ENCODE peak calls at places on chromosomes 16 and 17, in seven cellular contexts. One of them, this sample, is unnamed.

GRCh38 chr16:2194166-2194834 is 2.1 kb downstream of the CASKIN1 start:
- DNase-seq in AG04450: no peak
- DNase-seq in right lobe of liver: no peak
- DNase-seq in lower lobe of right lung: no peak
- DNase-seq in endodermal cell: no peak
- DNase-seq in neural progenitor cell: peak; percentile 51
- DNase-seq in CD8-positive, alpha-beta T cell: no peak
- DNase-seq in this sample: no peak

GRCh38 chr17:43536236-43537088 is 9.7 kb downstream of the ETV4 start:
- DNase-seq in AG04450: no peak
- DNase-seq in right lobe of liver: no peak
- DNase-seq in lower lobe of right lung: no peak
- DNase-seq in endodermal cell: no peak
- DNase-seq in neural progenitor cell: no peak
- DNase-seq in CD8-positive, alpha-beta T cell: no peak
- DNase-seq in this sample: no peak

GRCh38 chr17:33892677-33893076 is 362.4 kb upstream of the CCL2 start:
- DNase-seq in AG04450: no peak
- DNase-seq in right lobe of liver: no peak
- DNase-seq in lower lobe of right lung: no peak
- DNase-seq in endodermal cell: no peak
- DNase-seq in neural progenitor cell: peak; percentile 12
- DNase-seq in CD8-positive, alpha-beta T cell: no peak
- DNase-seq in this sample: no peak

GRCh38 chr17:16937431-16937830 is 34.5 kb downstream of the TNFRSF13B start:
- DNase-seq in AG04450: no peak
- DNase-seq in right lobe of liver: no peak
- DNase-seq in lower lobe of right lung: peak; percentile 42
- DNase-seq in endodermal cell: peak; percentile 42
- DNase-seq in neural progenitor cell: no peak
- DNase-seq in CD8-positive, alpha-beta T cell: no peak
- DNase-seq in this sample: no peak

GRCh38 chr16:58733248-58733670 is 857 bp downstream of the GOT2 start:
- DNase-seq in AG04450: no peak
- DNase-seq in right lobe of liver: peak; percentile 64
- DNase-seq in lower lobe of right lung: no peak
- DNase-seq in endodermal cell: no peak
- DNase-seq in neural progenitor cell: no peak
- DNase-seq in CD8-positive, alpha-beta T cell: no peak
- DNase-seq in this sample: no peak

GRCh38 chr17:79804856-79805696 is 8.2 kb upstream of the CBX8 start:
- DNase-seq in AG04450: no peak
- DNase-seq in right lobe of liver: no peak
- DNase-seq in lower lobe of right lung: no peak
- DNase-seq in endodermal cell: no peak
- DNase-seq in neural progenitor cell: no peak
- DNase-seq in CD8-positive, alpha-beta T cell: no peak
- DNase-seq in this sample: no peak

GRCh38 chr16:88738167-88739084 is 32.1 kb downstream of the CTU2 start:
- DNase-seq in AG04450: no peak
- DNase-seq in right lobe of liver: no peak
- DNase-seq in lower lobe of right lung: no peak
- DNase-seq in endodermal cell: no peak
- DNase-seq in neural progenitor cell: no peak
- DNase-seq in CD8-positive, alpha-beta T cell: no peak
- DNase-seq in this sample: no peak

GRCh38 chr17:57612202-57613071 is 132.7 kb downstream of the CCDC182 start:
- DNase-seq in AG04450: no peak
- DNase-seq in right lobe of liver: no peak
- DNase-seq in lower lobe of right lung: no peak
- DNase-seq in endodermal cell: peak; percentile 91
- DNase-seq in neural progenitor cell: peak; percentile 70
- DNase-seq in CD8-positive, alpha-beta T cell: no peak
- DNase-seq in this sample: peak; percentile 20

GRCh38 chr17:45857977-45858708 is 13.5 kb downstream of the SPPL2C start:
- DNase-seq in AG04450: no peak
- DNase-seq in right lobe of liver: no peak
- DNase-seq in lower lobe of right lung: no peak
- DNase-seq in endodermal cell: peak; percentile 94
- DNase-seq in neural progenitor cell: peak; percentile 86
- DNase-seq in CD8-positive, alpha-beta T cell: no peak
- DNase-seq in this sample: no peak

GRCh38 chr17:29109477-29110371 is 66.8 kb downstream of the PIPOX start:
- DNase-seq in AG04450: no peak
- DNase-seq in right lobe of liver: no peak
- DNase-seq in lower lobe of right lung: no peak
- DNase-seq in endodermal cell: no peak
- DNase-seq in neural progenitor cell: peak; percentile 30
- DNase-seq in CD8-positive, alpha-beta T cell: no peak
- DNase-seq in this sample: no peak

GRCh38 chr16:84475643-84476240 is 28.7 kb downstream of the MEAK7 start:
- DNase-seq in AG04450: no peak
- DNase-seq in right lobe of liver: peak; percentile 28
- DNase-seq in lower lobe of right lung: no peak
- DNase-seq in endodermal cell: no peak
- DNase-seq in neural progenitor cell: no peak
- DNase-seq in CD8-positive, alpha-beta T cell: no peak
- DNase-seq in this sample: no peak

GRCh38 chr16:56871172-56871593 is 6.2 kb downstream of the SLC12A3 start:
- DNase-seq in AG04450: no peak
- DNase-seq in right lobe of liver: no peak
- DNase-seq in lower lobe of right lung: no peak
- DNase-seq in endodermal cell: no peak
- DNase-seq in neural progenitor cell: no peak
- DNase-seq in CD8-positive, alpha-beta T cell: no peak
- DNase-seq in this sample: peak; percentile 65
- H3K27ac ChIP-seq in AG04450: no peak overlapping the region
- H3K27ac ChIP-seq in right lobe of liver: no peak overlapping the region
- H3K27ac ChIP-seq in lower lobe of right lung: no peak overlapping the region
- H3K27ac ChIP-seq in endodermal cell: no peak overlapping the region
- H3K27ac ChIP-seq in neural progenitor cell: no peak overlapping the region
- H3K27ac ChIP-seq in CD8-positive, alpha-beta T cell: no peak overlapping the region
- H3K27ac ChIP-seq in this sample: no peak overlapping the region

GRCh38 chr16:56269824-56270684 is 78.8 kb downstream of the GNAO1 start:
- DNase-seq in AG04450: peak; percentile 42
- DNase-seq in right lobe of liver: peak; percentile 91
- DNase-seq in lower lobe of right lung: no peak
- DNase-seq in endodermal cell: peak; percentile 82
- DNase-seq in neural progenitor cell: peak; percentile 20
- DNase-seq in CD8-positive, alpha-beta T cell: no peak
- DNase-seq in this sample: no peak

GRCh38 chr16:56266981-56267607 is 75.8 kb downstream of the GNAO1 start:
- DNase-seq in AG04450: no peak
- DNase-seq in right lobe of liver: no peak
- DNase-seq in lower lobe of right lung: no peak
- DNase-seq in endodermal cell: no peak
- DNase-seq in neural progenitor cell: no peak
- DNase-seq in CD8-positive, alpha-beta T cell: no peak
- DNase-seq in this sample: no peak

GRCh38 chr16:56269276-56269675 is 78.0 kb downstream of the GNAO1 start:
- DNase-seq in AG04450: no peak
- DNase-seq in right lobe of liver: no peak
- DNase-seq in lower lobe of right lung: no peak
- DNase-seq in endodermal cell: no peak
- DNase-seq in neural progenitor cell: no peak
- DNase-seq in CD8-positive, alpha-beta T cell: no peak
- DNase-seq in this sample: no peak

GRCh38 chr16:56267888-56268287 is 76.6 kb downstream of the GNAO1 start:
- DNase-seq in AG04450: no peak
- DNase-seq in right lobe of liver: no peak
- DNase-seq in lower lobe of right lung: no peak
- DNase-seq in endodermal cell: no peak
- DNase-seq in neural progenitor cell: no peak
- DNase-seq in CD8-positive, alpha-beta T cell: no peak
- DNase-seq in this sample: no peak

DNA sequence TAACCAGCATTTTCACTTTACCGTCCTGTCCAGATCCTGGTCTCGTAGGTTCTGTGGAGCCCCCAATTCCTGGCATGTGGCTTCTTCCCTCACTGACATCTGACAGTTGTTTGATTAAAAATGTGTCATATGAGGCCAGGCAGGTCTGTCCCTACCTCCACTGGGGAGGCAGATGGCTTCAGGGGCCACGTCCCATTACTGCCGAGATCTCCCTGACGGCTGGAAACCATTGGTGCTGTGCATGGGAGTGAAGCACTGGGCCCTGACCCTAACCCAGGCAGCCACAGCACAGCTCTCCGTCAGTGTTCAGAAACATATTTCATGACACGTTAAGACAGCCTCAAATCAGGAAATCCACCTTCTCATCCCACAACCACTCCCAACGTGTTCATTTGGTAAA is 77.5 kb downstream of the GNAO1 start:
- DNase-seq in AG04450: no peak
- DNase-seq in right lobe of liver: no peak
- DNase-seq in lower lobe of right lung: no peak
- DNase-seq in endodermal cell: no peak
- DNase-seq in neural progenitor cell: no peak
- DNase-seq in CD8-positive, alpha-beta T cell: no peak
- DNase-seq in this sample: no peak
- H3K4me3 ChIP-seq in AG04450: no peak overlapping the region
- H3K4me3 ChIP-seq in right lobe of liver: no peak overlapping the region
- H3K4me3 ChIP-seq in lower lobe of right lung: no peak overlapping the region
- H3K4me3 ChIP-seq in endodermal cell: no peak overlapping the region
- H3K4me3 ChIP-seq in neural progenitor cell: no peak overlapping the region
- H3K4me3 ChIP-seq in CD8-positive, alpha-beta T cell: no peak overlapping the region
- H3K4me3 ChIP-seq in this sample: no peak overlapping the region

GRCh38 chr17:76264755-76265623 is at the start of gene UBALD2:
- DNase-seq in AG04450: peak; percentile 100
- DNase-seq in right lobe of liver: peak; percentile 99
- DNase-seq in lower lobe of right lung: peak; percentile 99
- DNase-seq in endodermal cell: peak; percentile 100
- DNase-seq in neural progenitor cell: peak; percentile 98
- DNase-seq in CD8-positive, alpha-beta T cell: peak; percentile 98
- DNase-seq in this sample: peak; percentile 100

GRCh38 chr17:76264425-76264754 is 758 bp upstream of the UBALD2 start:
- DNase-seq in AG04450: no peak
- DNase-seq in right lobe of liver: no peak
- DNase-seq in lower lobe of right lung: no peak
- DNase-seq in endodermal cell: no peak
- DNase-seq in neural progenitor cell: no peak
- DNase-seq in CD8-positive, alpha-beta T cell: no peak
- DNase-seq in this sample: no peak

GRCh38 chr17:76266244-76266938 is 1.2 kb downstream of the UBALD2 start:
- DNase-seq in AG04450: no peak
- DNase-seq in right lobe of liver: no peak
- DNase-seq in lower lobe of right lung: no peak
- DNase-seq in endodermal cell: no peak
- DNase-seq in neural progenitor cell: no peak
- DNase-seq in CD8-positive, alpha-beta T cell: no peak
- DNase-seq in this sample: no peak

GRCh38 chr17:76267051-76267576 is 2.0 kb downstream of the UBALD2 start:
- DNase-seq in AG04450: no peak
- DNase-seq in right lobe of liver: no peak
- DNase-seq in lower lobe of right lung: no peak
- DNase-seq in endodermal cell: no peak
- DNase-seq in neural progenitor cell: no peak
- DNase-seq in CD8-positive, alpha-beta T cell: no peak
- DNase-seq in this sample: no peak

DNA sequence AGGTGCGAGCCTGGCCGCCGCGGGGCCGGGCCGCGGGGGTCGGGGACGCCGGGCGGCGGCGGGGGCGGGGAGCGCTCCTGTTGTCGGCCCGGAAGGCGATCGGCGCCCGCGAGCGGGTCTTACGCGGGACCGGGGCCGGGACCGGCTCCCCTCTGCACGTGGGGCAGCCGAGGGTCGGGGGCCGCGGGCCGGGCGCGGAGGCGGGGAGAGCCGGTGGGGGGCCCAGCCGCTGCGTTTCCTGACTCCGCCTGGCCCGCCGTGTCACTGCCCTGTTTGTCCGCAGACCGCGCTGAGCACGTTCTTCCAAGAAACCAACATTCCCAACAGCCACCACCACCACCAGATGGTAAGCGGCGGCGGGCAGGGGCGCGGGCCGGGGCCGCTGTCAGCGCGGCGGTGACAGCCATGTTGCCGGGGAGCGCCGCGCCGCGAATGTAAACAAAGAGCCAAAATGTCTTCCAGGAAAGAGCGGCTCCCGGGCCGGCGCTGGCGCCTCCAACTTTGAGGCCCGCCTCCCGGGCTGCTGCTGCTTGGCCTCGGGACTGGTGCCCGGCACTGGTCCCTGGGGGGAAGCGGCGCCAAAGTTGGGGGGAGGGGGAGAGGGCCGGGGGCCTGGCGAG is 586 bp downstream of the UBALD2 start:
- DNase-seq in AG04450: no peak
- DNase-seq in right lobe of liver: peak; percentile 77
- DNase-seq in lower lobe of right lung: peak; percentile 83
- DNase-seq in endodermal cell: peak; percentile 88
- DNase-seq in neural progenitor cell: peak; percentile 84
- DNase-seq in CD8-positive, alpha-beta T cell: peak; percentile 49
- DNase-seq in this sample: peak; percentile 79
- H3K27ac ChIP-seq in AG04450: no peak overlapping the region
- H3K27ac ChIP-seq in right lobe of liver: peak overlapping the region; percentile 80
- H3K27ac ChIP-seq in lower lobe of right lung: peak overlapping the region; percentile 93
- H3K27ac ChIP-seq in endodermal cell: peak overlapping the region; percentile 66
- H3K27ac ChIP-seq in neural progenitor cell: no peak overlapping the region
- H3K27ac ChIP-seq in CD8-positive, alpha-beta T cell: peak overlapping the region; percentile 74
- H3K27ac ChIP-seq in this sample: peak overlapping the region; percentile 47

DNA sequence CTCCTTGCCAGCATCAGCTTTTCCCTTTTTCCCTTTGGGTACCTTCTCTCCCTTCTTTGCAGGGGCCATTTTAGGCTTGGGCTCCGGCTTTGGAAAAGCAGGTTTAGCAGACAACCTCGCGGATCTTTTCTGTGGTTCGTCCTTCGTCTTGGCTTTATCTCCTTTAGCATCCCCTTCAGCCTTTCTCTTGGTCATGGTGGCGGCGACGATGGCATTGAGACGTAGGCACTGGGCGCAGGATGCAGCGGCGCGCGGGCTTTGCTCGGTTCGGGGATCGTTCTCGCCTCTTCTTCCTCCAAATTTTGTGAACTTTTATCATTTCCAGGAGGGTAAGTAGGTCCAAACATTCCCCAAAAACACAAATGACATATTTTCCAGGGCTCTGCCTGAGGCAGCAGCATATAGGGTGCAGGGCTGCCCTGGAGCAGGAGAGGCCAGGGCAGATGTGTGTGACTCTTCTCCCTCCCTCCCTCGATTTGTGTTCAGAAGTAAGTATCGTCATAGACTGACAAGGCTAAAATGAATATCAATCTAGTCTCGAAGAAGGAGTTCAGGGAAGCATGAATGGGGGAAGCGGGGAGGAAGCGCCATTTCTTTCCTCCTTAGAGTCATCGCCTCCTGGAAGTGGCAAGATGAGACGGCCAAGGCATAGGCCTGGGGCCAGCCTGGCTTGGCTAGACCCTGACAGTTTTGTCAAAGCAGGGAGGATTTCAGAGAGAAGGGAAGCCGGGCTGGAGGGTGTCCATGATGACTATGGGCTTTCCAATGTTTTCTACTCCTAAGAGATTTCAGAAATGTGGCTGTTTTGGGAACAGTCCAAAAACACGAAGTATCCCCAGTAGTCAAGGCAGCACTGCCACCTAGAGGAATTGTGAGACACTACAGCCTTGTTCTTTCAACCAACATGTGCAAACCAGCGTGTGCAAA is 13.2 kb downstream of the CHCT1 start:
- DNase-seq in AG04450: peak; percentile 70
- DNase-seq in right lobe of liver: peak; percentile 63
- DNase-seq in lower lobe of right lung: no peak
- DNase-seq in endodermal cell: peak; percentile 91
- DNase-seq in neural progenitor cell: peak; percentile 80
- DNase-seq in CD8-positive, alpha-beta T cell: peak; percentile 34
- DNase-seq in this sample: peak; percentile 70
- H3K4me3 ChIP-seq in AG04450: peak overlapping the region; percentile 21
- H3K4me3 ChIP-seq in right lobe of liver: no peak overlapping the region
- H3K4me3 ChIP-seq in lower lobe of right lung: no peak overlapping the region
- H3K4me3 ChIP-seq in endodermal cell: no peak overlapping the region
- H3K4me3 ChIP-seq in neural progenitor cell: no peak overlapping the region
- H3K4me3 ChIP-seq in CD8-positive, alpha-beta T cell: no peak overlapping the region
- H3K4me3 ChIP-seq in this sample: no peak overlapping the region

GRCh38 chr17:65062168-65062915 is 5.8 kb upstream of the GNA13 start:
- DNase-seq in AG04450: no peak
- DNase-seq in right lobe of liver: no peak
- DNase-seq in lower lobe of right lung: no peak
- DNase-seq in endodermal cell: peak; percentile 68
- DNase-seq in neural progenitor cell: peak; percentile 42
- DNase-seq in CD8-positive, alpha-beta T cell: no peak
- DNase-seq in this sample: no peak
- H3K27ac ChIP-seq in AG04450: no peak overlapping the region
- H3K27ac ChIP-seq in right lobe of liver: no peak overlapping the region
- H3K27ac ChIP-seq in lower lobe of right lung: peak overlapping the region; percentile 26
- H3K27ac ChIP-seq in endodermal cell: no peak overlapping the region
- H3K27ac ChIP-seq in neural progenitor cell: no peak overlapping the region
- H3K27ac ChIP-seq in CD8-positive, alpha-beta T cell: no peak overlapping the region
- H3K27ac ChIP-seq in this sample: no peak overlapping the region

This sample was measured in aorta.